ENCODE peak calls at places on chromosomes 4 and X, in five cellular contexts. H, I, G, V and K are unnamed samples.
A peak's percentile ranks its signal among the peaks of the same experiment; 100 is the strongest.

GRCh38 chrX:74925210-74926088 is at the start of gene NEXMIF:
- DNase-seq in H (peak; percentile 12), I (peak; percentile 48), G (peak; percentile 49), V (peak; percentile 25), K (peak; percentile 9)

GRCh38 chrX:133911816-133912495 is 73.4 kb downstream of the GPC3 start:
- DNase-seq in H (no peak), I (no peak), G (no peak), V (no peak), K (no peak)

GRCh38 chr4:67877086-67877485 is 6.7 kb downstream of the TMPRSS11D start:
- DNase-seq in H (no peak), I (no peak), G (no peak), V (no peak), K (no peak)

GRCh38 chrX:132001127-132001526 is 22.0 kb upstream of the STK26 start:
- DNase-seq in H (no peak), I (no peak), G (no peak), V (no peak), K (no peak)

GRCh38 chr4:24322517-24322916 is 261.8 kb downstream of the DHX15 start:
- DNase-seq in H (no peak), I (no peak), G (no peak), V (no peak), K (no peak)

GRCh38 chr4:81606796-81607550 is 135.3 kb upstream of the RASGEF1B start:
- DNase-seq in H (no peak), I (peak; percentile 63), G (no peak), V (peak; percentile 27), K (peak; percentile 33)

GRCh38 chr4:119070301-119070700 is 65.3 kb upstream of the MYOZ2 start:
- DNase-seq in H (no peak), I (no peak), G (no peak), V (no peak), K (no peak)

GRCh38 chr4:145557720-145558119 is 61.5 kb upstream of the MMAA start:
- DNase-seq in H (peak; percentile 46), I (peak; percentile 74), G (peak; percentile 61), V (peak; percentile 42), K (peak; percentile 31)

GRCh38 chr4:167021545-167022155 is 212.6 kb downstream of the SPOCK3 start:
- DNase-seq in H (peak; percentile 29), I (peak; percentile 82), G (peak; percentile 64), V (peak; percentile 65), K (peak; percentile 15)

GRCh38 chr4:173489514-173489913 is 40.5 kb downstream of the HAND2 start:
- DNase-seq in H (no peak), I (no peak), G (no peak), V (no peak), K (no peak)

GRCh38 chr4:163540977-163541376 is 46.5 kb downstream of the TMA16 start:
- DNase-seq in H (no peak), I (no peak), G (no peak), V (no peak), K (no peak)

GRCh38 chr4:137510866-137511265 is 21.4 kb downstream of the PCDH18 start:
- DNase-seq in H (peak; percentile 39), I (no peak), G (no peak), V (peak; percentile 37), K (no peak)

GRCh38 chr4:145488310-145488709 is 6.7 kb downstream of the SMAD1 start:
- DNase-seq in H (no peak), I (no peak), G (no peak), V (no peak), K (no peak)

GRCh38 chrX:54413753-54414152 is 26.5 kb upstream of the TSR2 start:
- DNase-seq in H (no peak), I (no peak), G (no peak), V (no peak), K (no peak)

GRCh38 chr4:94207469-94208224 is at the start of gene SMARCAD1:
- DNase-seq in H (peak; percentile 86), I (peak; percentile 95), G (peak; percentile 86), V (peak; percentile 95), K (peak; percentile 88)

DNA sequence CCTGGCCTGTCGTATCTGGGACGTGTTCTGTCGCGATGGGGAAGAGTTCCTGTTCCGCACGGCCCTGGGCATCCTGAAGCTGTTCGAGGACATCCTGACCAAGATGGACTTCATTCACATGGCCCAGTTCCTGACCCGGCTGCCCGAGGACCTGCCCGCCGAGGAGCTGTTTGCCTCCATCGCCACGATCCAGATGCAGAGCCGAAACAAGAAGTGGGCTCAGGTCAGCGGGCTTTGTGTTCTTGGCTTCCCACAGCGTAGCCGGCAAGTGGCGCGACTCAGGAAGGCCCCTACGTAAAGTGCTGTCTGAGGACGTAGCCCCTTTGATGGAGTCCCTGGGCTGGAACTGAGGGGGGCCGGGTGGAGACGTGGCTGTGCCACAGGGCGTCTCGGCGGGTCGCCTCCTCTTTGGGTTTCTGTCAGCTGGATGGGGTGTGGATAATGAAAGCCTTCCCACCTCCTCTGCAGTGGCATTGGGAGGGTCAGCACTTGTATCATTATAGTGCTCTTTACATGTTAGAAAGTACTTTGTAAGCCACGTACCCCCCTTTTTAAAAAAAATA is 18.1 kb upstream of the TADA2B start:
- DNase-seq in H (no peak), I (no peak), G (peak; percentile 46), V (no peak), K (no peak)
- H3K27ac ChIP-seq in H (no peak overlapping the region), I (no peak overlapping the region), G (no peak overlapping the region), V (no peak overlapping the region), K (no peak overlapping the region)

GRCh38 chrX:154526901-154527675 is 11.1 kb upstream of the FAM3A start:
- DNase-seq in H (peak; percentile 82), I (peak; percentile 90), G (no peak), V (peak; percentile 83), K (peak; percentile 88)
- TF ChIP-seq POLR2A in H (peak; percentile 14), I (no peak), G (no peak), V (no peak), K (no peak)

GRCh38 chr4:6160536-6160935 is 39.8 kb downstream of the JAKMIP1 start:
- DNase-seq in H (no peak), I (no peak), G (no peak), V (no peak), K (no peak)

GRCh38 chr4:6161921-6162464 is 38.4 kb downstream of the JAKMIP1 start:
- DNase-seq in H (no peak), I (no peak), G (no peak), V (no peak), K (no peak)

GRCh38 chr4:6169239-6169638 is 31.1 kb downstream of the JAKMIP1 start:
- DNase-seq in H (no peak), I (no peak), G (no peak), V (no peak), K (no peak)

GRCh38 chr4:6162885-6163284 is 37.5 kb downstream of the JAKMIP1 start:
- DNase-seq in H (no peak), I (no peak), G (no peak), V (no peak), K (no peak)

DNA sequence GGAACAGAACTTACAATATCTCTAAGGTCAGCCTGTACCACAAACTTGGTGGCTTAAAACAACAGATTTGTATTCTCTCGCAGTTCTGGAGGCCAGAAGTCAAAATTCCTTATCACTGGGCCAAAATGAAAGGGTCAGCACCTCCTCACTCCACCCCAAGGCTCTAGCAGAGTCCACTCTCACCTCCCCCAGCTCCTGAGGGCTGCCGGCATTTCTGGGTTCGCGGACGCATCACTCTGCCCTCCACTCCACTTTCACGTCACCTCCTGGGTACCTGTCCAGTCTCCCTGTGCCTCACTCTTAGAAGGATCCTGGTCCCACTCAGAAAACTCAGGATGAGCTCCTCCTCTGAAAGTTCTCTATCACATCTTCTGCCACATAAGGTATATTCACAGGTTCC is 34.6 kb downstream of the JAKMIP1 start:
- DNase-seq in H (no peak), I (no peak), G (no peak), V (no peak), K (no peak)
- H3K27ac ChIP-seq in H (no peak overlapping the region), I (no peak overlapping the region), G (no peak overlapping the region), V (no peak overlapping the region), K (no peak overlapping the region)

GRCh38 chr4:54657556-54658313 is at the start of gene KIT:
- DNase-seq in H (peak; percentile 55), I (peak; percentile 54), G (peak; percentile 62), V (peak; percentile 31), K (peak; percentile 83)
- TF ChIP-seq POLR2A in H (peak; percentile 30), I (no peak), G (no peak), V (no peak), K (peak; percentile 41)

GRCh38 chr4:99349338-99349737 is 3.2 kb downstream of the ADH1C start:
- DNase-seq in H (no peak), I (no peak), G (no peak), V (no peak), K (no peak)
- H3K27ac ChIP-seq in H (no peak overlapping the region), I (no peak overlapping the region), G (peak overlapping the region; percentile 74), V (no peak overlapping the region), K (no peak overlapping the region)

GRCh38 chr4:57113870-57114269 is 3.7 kb upstream of the IGFBP7 start:
- DNase-seq in H (no peak), I (no peak), G (no peak), V (no peak), K (no peak)

GRCh38 chr4:57109530-57109846 is 697 bp downstream of the IGFBP7 start:
- DNase-seq in H (peak; percentile 24), I (no peak), G (no peak), V (peak; percentile 31), K (no peak)

GRCh38 chr4:57109847-57110634 is at the start of gene IGFBP7:
- DNase-seq in H (peak; percentile 72), I (peak; percentile 51), G (peak; percentile 63), V (peak; percentile 82), K (peak; percentile 80)

GRCh38 chr4:57114973-57115372 is 4.8 kb upstream of the IGFBP7 start:
- DNase-seq in H (no peak), I (no peak), G (no peak), V (no peak), K (no peak)

GRCh38 chr4:57110635-57111546 is 706 bp upstream of the IGFBP7 start:
- DNase-seq in H (peak; percentile 37), I (peak; percentile 50), G (no peak), V (peak; percentile 65), K (peak; percentile 60)
- TF ChIP-seq POLR2A in H (no peak), I (no peak), G (no peak), V (no peak), K (peak; percentile 6)

GRCh38 chrX:39175418-39176057 is 374.3 kb downstream of the MID1IP1 start:
- DNase-seq in H (no peak), I (no peak), G (no peak), V (no peak), K (no peak)
- H3K27ac ChIP-seq in H (no peak overlapping the region), I (peak overlapping the region; percentile 59), G (no peak overlapping the region), V (no peak overlapping the region), K (no peak overlapping the region)

GRCh38 chr4:152953514-152953913 is 17.4 kb downstream of the FHDC1 start:
- DNase-seq in H (no peak), I (no peak), G (no peak), V (no peak), K (no peak)
- TF ChIP-seq POLR2A in H (no peak), I (no peak), G (no peak), V (no peak), K (no peak)

DNA sequence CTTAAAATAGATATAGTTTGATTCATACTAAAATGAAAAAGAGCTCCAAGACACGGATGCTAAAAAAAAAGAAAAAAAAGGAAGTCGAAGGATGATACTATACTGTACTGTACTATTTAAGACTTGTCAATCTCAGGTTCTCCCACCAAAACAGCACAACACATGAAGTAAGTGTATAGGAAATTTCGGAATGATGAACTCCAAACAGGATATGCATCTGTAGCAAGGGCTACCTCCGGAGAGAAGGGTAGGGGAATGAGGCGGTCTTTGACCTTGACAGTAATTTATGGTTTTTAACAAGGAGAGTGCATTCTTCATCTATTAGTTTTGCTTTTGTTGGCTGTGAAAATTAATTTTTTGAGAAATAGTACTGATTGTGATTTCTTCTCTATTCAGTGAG is 541 bp upstream of the FIP1L1 start:
- DNase-seq in H (no peak), I (no peak), G (no peak), V (no peak), K (no peak)
- H3K27ac ChIP-seq in H (peak overlapping the region; percentile 79), I (peak overlapping the region; percentile 83), G (no peak overlapping the region), V (peak overlapping the region; percentile 73), K (peak overlapping the region; percentile 85)